ENCODE peak calls at places on chromosomes 6 and 20, in four cellular contexts. One of them, this sample, is unnamed.
A peak's percentile ranks its signal among the peaks of the same experiment; 100 is the strongest.

GRCh38 chr20:47353697-47354387 is 2.7 kb downstream of the ZMYND8 start:
- DNase-seq in IMR-90: no peak
- DNase-seq in mesenchymal stem cell: peak; percentile 42
- DNase-seq in H1: no peak
- DNase-seq in this sample: no peak

GRCh38 chr6:106509420-106510089 is 119.7 kb downstream of the RTN4IP1 start:
- DNase-seq in IMR-90: no peak
- DNase-seq in mesenchymal stem cell: peak; percentile 65
- DNase-seq in H1: peak; percentile 61
- DNase-seq in this sample: no peak

GRCh38 chr6:150863213-150863928 is 2.1 kb upstream of the MTHFD1L start:
- DNase-seq in IMR-90: no peak
- DNase-seq in mesenchymal stem cell: no peak
- DNase-seq in H1: no peak
- DNase-seq in this sample: no peak

GRCh38 chr6:112938656-112939055 is 591.5 kb downstream of the RFPL4B start:
- DNase-seq in IMR-90: no peak
- DNase-seq in mesenchymal stem cell: peak; percentile 48
- DNase-seq in H1: no peak
- DNase-seq in this sample: no peak

GRCh38 chr6:150531957-150532356 is 67.7 kb upstream of the PLEKHG1 start:
- DNase-seq in IMR-90: no peak
- DNase-seq in mesenchymal stem cell: no peak
- DNase-seq in H1: no peak
- DNase-seq in this sample: no peak

GRCh38 chr6:147170269-147170668 is 33.9 kb upstream of the STXBP5 start:
- DNase-seq in IMR-90: peak; percentile 95
- DNase-seq in mesenchymal stem cell: peak; percentile 56
- DNase-seq in H1: no peak
- DNase-seq in this sample: peak; percentile 85

GRCh38 chr6:153511896-153512496 is 380.9 kb upstream of the RGS17 start:
- DNase-seq in IMR-90: peak; percentile 3
- DNase-seq in mesenchymal stem cell: peak; percentile 44
- DNase-seq in H1: no peak
- DNase-seq in this sample: peak; percentile 72

GRCh38 chr6:16464045-16464444 is 225.7 kb downstream of the GMPR start:
- DNase-seq in IMR-90: no peak
- DNase-seq in mesenchymal stem cell: no peak
- DNase-seq in H1: no peak
- DNase-seq in this sample: no peak

GRCh38 chr20:20435453-20435852 is 67.5 kb downstream of the INSM1 start:
- DNase-seq in IMR-90: no peak
- DNase-seq in mesenchymal stem cell: no peak
- DNase-seq in H1: no peak
- DNase-seq in this sample: no peak

GRCh38 chr6:149013932-149014331 is 267.1 kb downstream of the UST start:
- DNase-seq in IMR-90: no peak
- DNase-seq in mesenchymal stem cell: no peak
- DNase-seq in H1: no peak
- DNase-seq in this sample: no peak

GRCh38 chr6:107977283-107977682 is 19.3 kb upstream of the SEC63 start:
- DNase-seq in IMR-90: peak; percentile 39
- DNase-seq in mesenchymal stem cell: peak; percentile 39
- DNase-seq in H1: no peak
- DNase-seq in this sample: peak; percentile 46

GRCh38 chr6:158631678-158632537 is 12.6 kb downstream of the DYNLT1 start:
- DNase-seq in IMR-90: peak; percentile 97
- DNase-seq in mesenchymal stem cell: peak; percentile 85
- DNase-seq in H1: no peak
- DNase-seq in this sample: peak; percentile 19

GRCh38 chr6:23013776-23014175 is 444.4 kb downstream of the HDGFL1 start:
- DNase-seq in IMR-90: peak; percentile 80
- DNase-seq in mesenchymal stem cell: peak; percentile 22
- DNase-seq in H1: no peak
- DNase-seq in this sample: no peak

GRCh38 chr6:57222684-57223077 is 574 bp upstream of the RAB23 start:
- DNase-seq in IMR-90: no peak
- DNase-seq in mesenchymal stem cell: no peak
- DNase-seq in H1: no peak
- DNase-seq in this sample: peak; percentile 1

GRCh38 chr6:142744836-142745235 is 200.1 kb downstream of the HIVEP2 start:
- DNase-seq in IMR-90: peak; percentile 54
- DNase-seq in mesenchymal stem cell: peak; percentile 13
- DNase-seq in H1: no peak
- DNase-seq in this sample: no peak

GRCh38 chr20:55685848-55686247 is 319.5 kb downstream of the CBLN4 start:
- DNase-seq in IMR-90: no peak
- DNase-seq in mesenchymal stem cell: no peak
- DNase-seq in H1: no peak
- DNase-seq in this sample: no peak

GRCh38 chr6:100347901-100348550 is 116.7 kb downstream of the SIM1 start:
- DNase-seq in IMR-90: peak; percentile 83
- DNase-seq in mesenchymal stem cell: peak; percentile 70
- DNase-seq in H1: no peak
- DNase-seq in this sample: no peak

GRCh38 chr20:20031790-20032189 is 14.6 kb downstream of the NAA20 start:
- DNase-seq in IMR-90: no peak
- DNase-seq in mesenchymal stem cell: no peak
- DNase-seq in H1: no peak
- DNase-seq in this sample: no peak

GRCh38 chr6:158624684-158625682 is 19.6 kb downstream of the DYNLT1 start:
- DNase-seq in IMR-90: no peak
- DNase-seq in mesenchymal stem cell: no peak
- DNase-seq in H1: no peak
- DNase-seq in this sample: no peak

GRCh38 chr6:85612690-85613474 is 19.2 kb upstream of the SNX14 start:
- DNase-seq in IMR-90: no peak
- DNase-seq in mesenchymal stem cell: no peak
- DNase-seq in H1: no peak
- DNase-seq in this sample: no peak

GRCh38 chr6:143126574-143126941 is 65.9 kb downstream of the AIG1 start:
- DNase-seq in IMR-90: no peak
- DNase-seq in mesenchymal stem cell: no peak
- DNase-seq in H1: no peak
- DNase-seq in this sample: no peak

GRCh38 chr6:15090145-15090579 is 155.7 kb upstream of the JARID2 start:
- DNase-seq in IMR-90: no peak
- DNase-seq in mesenchymal stem cell: peak; percentile 35
- DNase-seq in H1: no peak
- DNase-seq in this sample: no peak

GRCh38 chr6:133170602-133171001 is 70.6 kb upstream of the EYA4 start:
- DNase-seq in IMR-90: peak; percentile 53
- DNase-seq in mesenchymal stem cell: no peak
- DNase-seq in H1: no peak
- DNase-seq in this sample: peak; percentile 71

GRCh38 chr6:100512203-100512862 is 47.6 kb upstream of the SIM1 start:
- DNase-seq in IMR-90: peak; percentile 56
- DNase-seq in mesenchymal stem cell: peak; percentile 12
- DNase-seq in H1: no peak
- DNase-seq in this sample: peak; percentile 89

GRCh38 chr6:128860782-128861181 is 22.2 kb upstream of the LAMA2 start:
- DNase-seq in IMR-90: no peak
- DNase-seq in mesenchymal stem cell: no peak
- DNase-seq in H1: no peak
- DNase-seq in this sample: no peak

GRCh38 chr20:25042531-25043498 is 15.1 kb downstream of the ACSS1 start:
- DNase-seq in IMR-90: no peak
- DNase-seq in mesenchymal stem cell: no peak
- DNase-seq in H1: no peak
- DNase-seq in this sample: no peak

GRCh38 chr6:132730560-132730959 is 16.7 kb upstream of the VNN1 start:
- DNase-seq in IMR-90: peak; percentile 94
- DNase-seq in mesenchymal stem cell: peak; percentile 93
- DNase-seq in H1: no peak
- DNase-seq in this sample: peak; percentile 15

GRCh38 chr6:52551483-52552277 is 25.2 kb downstream of the TRAM2 start:
- DNase-seq in IMR-90: peak; percentile 91
- DNase-seq in mesenchymal stem cell: peak; percentile 60
- DNase-seq in H1: peak; percentile 70
- DNase-seq in this sample: no peak

GRCh38 chr20:51574248-51575033 is 31.9 kb upstream of the NFATC2 start:
- DNase-seq in IMR-90: no peak
- DNase-seq in mesenchymal stem cell: no peak
- DNase-seq in H1: no peak
- DNase-seq in this sample: no peak

GRCh38 chr20:53434662-53435061 is 159.0 kb downstream of the ZNF217 start:
- DNase-seq in IMR-90: no peak
- DNase-seq in mesenchymal stem cell: no peak
- DNase-seq in H1: no peak
- DNase-seq in this sample: no peak

GRCh38 chr6:6581014-6581413 is 7.5 kb upstream of the LY86 start:
- DNase-seq in IMR-90: no peak
- DNase-seq in mesenchymal stem cell: no peak
- DNase-seq in H1: no peak
- DNase-seq in this sample: no peak

GRCh38 chr6:43759157-43759925 is 10.7 kb upstream of the VEGFA start:
- DNase-seq in IMR-90: no peak
- DNase-seq in mesenchymal stem cell: no peak
- DNase-seq in H1: no peak
- DNase-seq in this sample: no peak
- H3K9ac ChIP-seq in IMR-90: no peak overlapping the region
- H3K9ac ChIP-seq in mesenchymal stem cell: no peak overlapping the region
- H3K9ac ChIP-seq in H1: no peak overlapping the region
- H3K9ac ChIP-seq in this sample: no peak overlapping the region

DNA sequence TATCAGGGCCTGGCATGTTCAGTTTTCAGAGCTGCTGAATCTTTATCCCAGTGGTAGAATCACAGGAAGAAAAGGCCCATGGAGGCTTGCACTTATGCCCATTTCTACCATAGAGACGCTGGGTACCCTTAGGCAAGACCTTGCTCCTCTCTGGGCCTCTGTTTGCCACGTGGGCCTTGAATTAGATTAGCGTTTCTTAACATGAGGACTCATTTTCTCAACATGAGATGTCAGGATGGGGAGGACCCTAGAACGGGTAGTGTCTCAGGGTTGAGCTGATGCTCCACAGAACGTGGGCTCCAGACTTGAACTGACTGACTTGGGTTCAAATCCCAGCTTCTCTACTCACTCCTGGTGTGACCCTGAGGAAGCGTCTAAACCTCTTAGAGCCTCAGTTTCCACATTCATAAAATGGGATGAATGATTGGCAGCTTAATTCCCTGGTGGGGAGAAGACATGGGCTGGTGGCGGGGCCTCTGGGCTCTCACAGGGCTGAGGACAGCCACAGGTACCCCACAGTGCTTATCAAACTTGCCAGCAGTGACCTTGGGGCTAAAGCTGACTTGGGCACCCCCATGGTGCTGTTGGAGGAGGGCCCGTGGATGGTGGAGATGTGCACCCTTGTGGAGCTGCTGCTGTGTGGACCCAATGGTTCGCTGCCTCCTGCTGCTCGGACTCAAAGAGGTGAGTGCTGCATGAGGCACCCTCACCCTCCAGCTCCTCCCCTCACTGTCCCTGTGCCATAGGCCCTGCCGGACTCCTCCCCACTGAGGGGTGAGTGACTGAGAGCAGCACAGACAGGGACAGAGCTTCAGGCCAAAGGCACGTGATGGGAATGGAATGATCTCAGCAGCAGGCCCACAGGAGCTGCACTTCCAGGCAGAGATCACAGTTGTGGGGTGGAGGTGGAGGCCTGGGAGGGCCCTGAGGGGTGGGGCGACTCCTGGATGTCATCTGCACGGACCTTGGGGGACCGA is 28.2 kb downstream of the SUN5 start:
- DNase-seq in IMR-90: no peak
- DNase-seq in mesenchymal stem cell: no peak
- DNase-seq in H1: peak; percentile 35
- DNase-seq in this sample: peak; percentile 8
- H4K91ac ChIP-seq in IMR-90: no peak overlapping the region
- H4K91ac ChIP-seq in mesenchymal stem cell: no peak overlapping the region
- H4K91ac ChIP-seq in H1: peak overlapping the region; percentile 96
- H4K91ac ChIP-seq in this sample: no peak overlapping the region

DNA sequence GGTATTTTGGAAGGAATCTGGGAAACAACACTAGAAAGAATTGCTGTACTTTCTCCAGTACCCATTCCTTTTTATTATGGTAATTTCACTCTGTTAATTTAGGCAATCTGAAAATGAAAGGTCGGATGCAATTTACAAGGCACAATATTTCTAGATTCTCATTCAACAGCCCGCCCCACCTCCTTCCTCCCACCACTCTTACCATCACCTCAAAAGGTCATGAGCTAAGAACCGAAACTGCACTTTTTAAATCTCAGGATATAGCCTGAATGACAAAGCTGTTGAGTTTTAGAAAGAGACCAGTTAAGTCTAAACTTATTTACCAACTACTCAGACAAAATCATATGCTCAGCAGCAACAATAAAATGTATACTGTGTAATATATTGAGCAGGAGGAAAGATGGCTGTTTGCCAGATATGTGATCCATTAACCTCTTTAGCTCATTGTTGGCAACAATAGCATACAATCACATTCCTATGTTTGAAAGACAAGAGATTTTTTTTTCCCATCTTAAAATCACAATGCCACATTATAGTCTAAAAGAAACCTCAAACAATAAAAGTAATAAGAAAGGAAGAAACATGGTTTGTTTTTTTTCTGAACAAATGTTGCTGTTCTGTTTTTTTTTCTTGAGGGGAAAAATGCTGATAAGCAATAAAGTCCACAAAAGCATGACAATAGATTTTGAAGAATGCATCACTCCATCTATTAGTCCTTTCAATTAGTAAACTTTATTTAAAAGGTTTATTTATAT is 1.6 kb upstream of the HS3ST5 start:
- DNase-seq in IMR-90: no peak
- DNase-seq in mesenchymal stem cell: no peak
- DNase-seq in H1: no peak
- DNase-seq in this sample: no peak
- H3K9ac ChIP-seq in IMR-90: no peak overlapping the region
- H3K9ac ChIP-seq in mesenchymal stem cell: no peak overlapping the region
- H3K9ac ChIP-seq in H1: no peak overlapping the region
- H3K9ac ChIP-seq in this sample: no peak overlapping the region

DNA sequence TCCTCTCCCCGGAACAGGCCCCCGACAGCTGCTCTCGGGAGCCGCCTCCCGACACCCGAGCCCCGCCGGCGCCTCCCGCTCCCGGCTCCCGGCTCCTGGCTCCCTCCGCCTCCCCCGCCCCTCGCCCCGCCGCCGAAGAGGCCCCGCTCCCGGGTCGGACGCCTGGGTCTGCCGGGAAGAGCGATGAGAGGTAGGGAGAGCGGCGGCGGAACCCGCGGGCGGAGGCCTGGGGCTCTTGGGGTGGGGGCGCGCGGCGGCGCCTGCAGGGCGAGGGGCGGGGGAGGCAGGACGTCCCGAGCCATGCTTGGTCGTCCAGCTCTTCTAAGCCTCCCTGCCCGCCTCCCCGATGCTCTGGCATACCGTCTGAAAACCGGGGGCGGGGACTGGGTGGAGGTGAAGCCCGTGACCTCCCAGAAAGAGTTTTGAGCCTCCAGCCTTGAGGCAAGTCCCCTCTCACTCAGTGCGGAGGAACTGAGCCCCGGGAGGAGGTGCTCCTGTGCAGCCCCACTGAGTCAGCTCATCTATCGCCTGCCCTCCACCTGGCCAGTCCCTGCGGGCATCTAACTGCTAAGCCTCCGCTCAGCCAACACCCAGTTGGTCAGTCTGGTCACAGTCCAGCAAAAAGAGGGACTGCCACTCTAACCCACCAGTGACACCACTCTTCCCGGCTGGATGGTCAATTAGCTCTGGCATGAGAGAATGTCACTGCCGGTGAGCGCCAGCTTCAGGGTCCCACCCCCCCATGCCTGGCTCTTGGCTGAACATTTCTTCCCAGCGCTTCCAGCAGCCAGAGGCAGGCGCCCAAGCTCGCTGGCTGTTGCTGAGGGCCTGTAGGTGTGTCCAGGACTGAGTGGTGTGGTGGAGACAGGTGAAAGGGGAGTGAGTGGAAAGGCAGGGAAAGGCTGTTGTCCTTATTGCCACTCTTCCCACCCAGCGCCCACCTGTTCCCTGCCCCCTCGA is 482 bp downstream of the DDR1 start:
- DNase-seq in IMR-90: peak; percentile 15
- DNase-seq in mesenchymal stem cell: peak; percentile 36
- DNase-seq in H1: peak; percentile 65
- DNase-seq in this sample: peak; percentile 57
- H4K91ac ChIP-seq in IMR-90: peak overlapping the region; percentile 66
- H4K91ac ChIP-seq in mesenchymal stem cell: peak overlapping the region; percentile 19
- H4K91ac ChIP-seq in H1: peak overlapping the region; percentile 57
- H4K91ac ChIP-seq in this sample: peak overlapping the region; percentile 85